ENCODE peak calls at places on chromosomes 12 and 14, in ten cellular contexts. A, F, Z, B, V, D, H, X, W and C are unnamed samples.

GRCh38 chr14:96094211-96094610 is 55.0 kb downstream of the C14orf132 start:
- DNase-seq in X (no peak), F (no peak), B (no peak), V (no peak), H (no peak), D (no peak), A (no peak), Z (no peak), W (no peak), C (no peak)

GRCh38 chr12:106046301-106046846 is 92.4 kb downstream of the NUAK1 start:
- DNase-seq in H (no peak), F (no peak), A (peak), X (no peak), Z (no peak), B (no peak), D (no peak), W (no peak), V (no peak), C (no peak)

GRCh38 chr14:94423465-94424056 is 29.0 kb downstream of the SERPINA11 start:
- DNase-seq in H (peak), A (peak), X (peak), W (peak), D (peak), Z (peak), B (peak), V (peak), F (peak), C (peak)

GRCh38 chr12:56116267-56117081 is at the start of gene RPL41:
- DNase-seq in X (peak), D (peak), Z (peak), B (peak), W (peak), V (peak), H (peak), A (peak), F (peak), C (peak)

GRCh38 chr12:39074063-39074462 is 168.7 kb upstream of the CPNE8 start:
- DNase-seq in X (no peak), H (no peak), B (no peak), Z (no peak), F (no peak), V (no peak), A (no peak), D (no peak), W (no peak), C (no peak)

GRCh38 chr12:1115471-1116242 is 124.6 kb downstream of the ERC1 start:
- DNase-seq in W (peak), H (no peak), Z (no peak), V (no peak), X (no peak), D (peak), A (no peak), F (peak), B (no peak), C (no peak)

GRCh38 chr14:54291491-54292191 is 105.2 kb upstream of the CDKN3 start:
- DNase-seq in F (peak), D (no peak), X (no peak), Z (peak), V (peak), B (no peak), W (no peak), A (no peak), H (no peak), C (peak)

GRCh38 chr12:111953455-111953854 is 59.5 kb downstream of the TMEM116 start:
- DNase-seq in F (no peak), B (peak), V (peak), H (no peak), A (no peak), W (no peak), D (peak), X (no peak), Z (no peak), C (no peak)

GRCh38 chr12:117853600-117853999 is 115.2 kb downstream of the KSR2 start:
- DNase-seq in H (no peak), B (no peak), A (no peak), Z (no peak), D (no peak), X (peak), W (peak), F (no peak), V (no peak), C (no peak)

GRCh38 chr12:89959188-89959587 is 250.6 kb upstream of the ATP2B1 start:
- DNase-seq in H (no peak), F (no peak), D (no peak), A (no peak), X (no peak), V (no peak), Z (no peak), W (peak), B (no peak), C (no peak)

GRCh38 chr12:115394498-115395220 is 710.7 kb upstream of the TBX3 start:
- DNase-seq in Z (no peak), D (peak), W (peak), B (no peak), H (no peak), F (no peak), A (no peak), V (no peak), X (peak), C (no peak)

GRCh38 chr12:11397366-11397765 is 2.0 kb upstream of the PRB2 start:
- DNase-seq in W (no peak), X (no peak), H (no peak), V (no peak), Z (no peak), A (no peak), D (no peak), B (no peak), F (no peak), C (peak)

GRCh38 chr12:121894633-121895032 is 6.0 kb downstream of the PSMD9 start:
- DNase-seq in Z (no peak), H (no peak), A (peak), D (peak), F (peak), W (peak), V (no peak), B (peak), X (peak), C (no peak)

GRCh38 chr14:101876539-101876938 is 87.8 kb upstream of the DYNC1H1 start:
- DNase-seq in A (peak), D (peak), H (peak), Z (peak), W (peak), X (no peak), V (peak), B (peak), F (no peak), C (no peak)

GRCh38 chr12:6205144-6205539 is 4.9 kb downstream of the CD9 start:
- DNase-seq in W (no peak), D (no peak), F (no peak), H (peak), X (no peak), A (no peak), V (peak), B (peak), Z (peak), C (peak)

GRCh38 chr12:129152291-129153075 is 299.2 kb downstream of the GLT1D1 start:
- DNase-seq in X (no peak), Z (no peak), H (no peak), D (no peak), F (no peak), B (peak), A (no peak), W (no peak), V (no peak), C (peak)

GRCh38 chr12:6627598-6627997 is 8.2 kb downstream of the LPAR5 start:
- DNase-seq in H (no peak), V (no peak), F (no peak), X (no peak), W (no peak), A (no peak), Z (no peak), D (no peak), B (no peak), C (no peak)

GRCh38 chr12:13530966-13531365 is 334.4 kb downstream of the EMP1 start:
- DNase-seq in A (no peak), H (no peak), B (no peak), D (no peak), X (no peak), Z (no peak), V (no peak), F (no peak), W (no peak), C (no peak)

GRCh38 chr14:61557262-61557661 is 138.1 kb upstream of the HIF1A start:
- DNase-seq in A (no peak), F (no peak), W (no peak), B (no peak), Z (no peak), X (no peak), D (no peak), V (no peak), H (no peak), C (no peak)

GRCh38 chr12:85036736-85037135 is 585 bp downstream of the LRRIQ1 start:
- DNase-seq in F (no peak), B (no peak), W (peak), D (no peak), Z (no peak), A (no peak), X (no peak), V (no peak), H (no peak), C (no peak)

GRCh38 chr14:21257395-21258193 is 11.6 kb downstream of the HNRNPC start:
- DNase-seq in H (no peak), D (no peak), F (no peak), B (no peak), W (peak), A (no peak), Z (no peak), X (no peak), V (no peak), C (no peak)

GRCh38 chr14:21256539-21257394 is 12.5 kb downstream of the HNRNPC start:
- DNase-seq in A (no peak), D (no peak), X (no peak), W (no peak), B (no peak), F (no peak), H (no peak), Z (no peak), V (no peak), C (no peak)

GRCh38 chr14:21255385-21256101 is 13.7 kb downstream of the HNRNPC start:
- DNase-seq in A (no peak), X (no peak), Z (no peak), W (peak), F (no peak), V (no peak), H (no peak), D (no peak), B (no peak), C (no peak)

GRCh38 chr14:21258889-21259787 is 10.1 kb downstream of the HNRNPC start:
- DNase-seq in Z (no peak), V (no peak), A (no peak), X (no peak), B (no peak), H (no peak), F (no peak), D (no peak), W (no peak), C (no peak)

DNA sequence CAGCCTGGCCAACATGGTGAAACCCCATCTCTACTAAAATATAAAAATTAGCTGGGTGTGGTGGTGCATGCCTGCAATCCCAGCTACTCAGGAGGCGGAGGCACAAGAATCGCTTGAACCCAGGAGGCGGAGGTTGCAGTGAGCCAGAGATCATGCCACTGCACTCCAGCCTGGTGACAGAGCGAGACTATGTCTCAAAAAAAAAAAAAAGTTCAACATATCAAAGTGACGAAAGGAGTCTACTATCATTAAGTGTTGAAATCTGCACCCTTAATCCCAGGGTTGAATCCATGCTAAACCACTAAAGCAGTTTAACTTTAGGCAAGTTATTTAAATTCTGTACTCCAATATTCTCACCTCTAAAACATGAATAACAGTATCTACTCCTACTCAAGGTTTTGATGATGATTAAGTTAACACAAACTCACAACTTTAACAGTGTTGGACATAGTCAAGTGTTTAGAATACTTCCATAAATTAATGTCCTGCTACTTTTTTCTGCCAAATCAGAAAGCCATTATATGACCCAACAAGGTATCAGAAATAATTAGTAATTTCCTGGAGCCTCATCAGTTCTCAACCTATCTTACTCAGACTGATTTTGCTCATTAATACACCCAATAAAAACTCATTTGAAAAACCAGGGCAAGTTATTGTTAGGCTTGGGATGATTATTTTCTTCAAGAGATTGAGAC is 10.9 kb downstream of the HNRNPC start:
- DNase-seq in F (no peak), W (no peak), A (no peak), B (no peak), Z (no peak), X (no peak), V (no peak), H (no peak), D (no peak), C (no peak)
- H3K4me3 ChIP-seq in F (no peak), W (no peak), A (no peak), B (no peak), Z (no peak), X (no peak), V (no peak), H (no peak), D (no peak), C (no peak)

GRCh38 chr12:68240975-68241374 is 12.4 kb downstream of the IL22 start:
- DNase-seq in V (no peak), D (peak), W (peak), H (no peak), Z (no peak), A (no peak), B (no peak), X (no peak), F (peak), C (no peak)

GRCh38 chr12:68242777-68243176 is 10.6 kb downstream of the IL22 start:
- DNase-seq in F (no peak), B (no peak), V (no peak), W (no peak), Z (no peak), X (no peak), H (no peak), D (no peak), A (no peak), C (no peak)

GRCh38 chr12:68237523-68238070 is 12.0 kb upstream of the IL26 start:
- DNase-seq in F (no peak), H (no peak), X (no peak), D (no peak), Z (no peak), V (no peak), B (no peak), W (peak), A (no peak), C (no peak)

GRCh38 chr12:68239309-68239708 is 13.7 kb upstream of the IL26 start:
- DNase-seq in F (no peak), Z (no peak), W (no peak), H (no peak), V (no peak), D (no peak), A (no peak), B (no peak), X (no peak), C (no peak)

GRCh38 chr12:68240079-68240478 is 13.3 kb downstream of the IL22 start:
- DNase-seq in D (peak), V (peak), W (peak), F (peak), A (no peak), B (peak), X (peak), Z (no peak), H (no peak), C (no peak)
- H3K4me3 ChIP-seq in D (no peak), V (no peak), W (peak), F (no peak), A (no peak), B (no peak), X (no peak), Z (no peak), H (no peak), C (no peak)

DNA sequence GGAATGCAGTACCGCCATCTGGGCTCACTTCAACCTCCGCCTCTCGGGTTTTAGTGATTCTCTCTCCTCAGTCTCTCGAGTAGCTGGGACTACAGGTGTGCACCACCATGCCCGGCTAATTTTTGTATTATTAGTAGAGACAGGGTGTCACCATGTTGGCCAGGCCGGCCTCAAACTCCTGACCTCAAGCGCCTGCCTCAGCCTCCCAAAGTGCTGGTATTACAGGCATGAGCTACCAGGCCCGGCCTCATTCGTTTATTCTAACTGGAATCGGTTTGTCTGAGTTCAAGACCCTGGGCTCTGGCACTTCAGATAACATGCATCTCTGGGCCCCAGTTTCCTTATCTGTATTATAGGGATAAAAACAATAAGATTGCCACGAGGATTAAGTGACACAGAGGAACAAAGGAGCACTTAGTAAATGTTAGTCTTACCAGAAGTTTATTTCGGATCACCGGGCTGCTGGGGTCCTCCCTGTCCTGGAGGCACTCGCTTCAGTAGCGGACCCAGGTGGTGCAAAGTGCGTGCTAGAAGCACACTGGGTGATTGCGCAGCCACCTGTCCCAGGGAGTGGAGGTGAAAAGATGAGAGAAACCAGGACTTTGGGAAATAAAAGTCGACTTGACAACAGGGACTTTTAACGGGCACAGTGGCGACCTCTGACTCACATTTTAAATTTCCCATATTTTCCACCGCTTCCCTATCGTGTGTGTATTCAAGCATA is 37.5 kb downstream of the ACACB start:
- DNase-seq in W (no peak), F (no peak), X (no peak), B (peak), H (no peak), Z (no peak), V (no peak), A (no peak), D (no peak), C (no peak)
- H3K4me3 ChIP-seq in W (peak), F (peak), X (peak), B (no peak), H (peak), Z (peak), V (peak), A (peak), D (peak), C (peak)

DNA sequence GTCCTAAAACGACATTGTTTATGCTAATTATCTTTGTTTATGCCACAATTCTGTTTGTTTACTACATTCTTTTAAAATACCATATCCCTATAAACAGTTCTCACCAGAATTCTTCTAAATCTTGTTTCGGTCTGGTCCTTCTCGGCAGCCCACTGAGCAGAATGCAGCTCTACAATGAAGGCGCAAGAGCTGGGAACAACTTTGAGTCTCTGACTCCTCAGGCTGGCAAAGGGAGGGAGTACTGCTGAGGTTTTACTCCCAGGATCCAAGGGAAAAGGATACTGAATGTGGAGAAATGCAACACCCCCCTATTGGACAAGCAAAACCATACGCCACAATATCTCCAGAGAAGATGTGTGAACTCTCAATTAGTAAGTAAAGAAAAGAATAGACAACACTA is 5.4 kb downstream of the SOX5 start:
- DNase-seq in B (no peak), X (no peak), F (no peak), W (no peak), Z (no peak), H (no peak), V (no peak), D (no peak), A (no peak), C (no peak)
- H3K4me3 ChIP-seq in B (no peak), X (no peak), F (no peak), W (no peak), Z (no peak), H (no peak), V (no peak), D (no peak), A (no peak), C (no peak)

DNA sequence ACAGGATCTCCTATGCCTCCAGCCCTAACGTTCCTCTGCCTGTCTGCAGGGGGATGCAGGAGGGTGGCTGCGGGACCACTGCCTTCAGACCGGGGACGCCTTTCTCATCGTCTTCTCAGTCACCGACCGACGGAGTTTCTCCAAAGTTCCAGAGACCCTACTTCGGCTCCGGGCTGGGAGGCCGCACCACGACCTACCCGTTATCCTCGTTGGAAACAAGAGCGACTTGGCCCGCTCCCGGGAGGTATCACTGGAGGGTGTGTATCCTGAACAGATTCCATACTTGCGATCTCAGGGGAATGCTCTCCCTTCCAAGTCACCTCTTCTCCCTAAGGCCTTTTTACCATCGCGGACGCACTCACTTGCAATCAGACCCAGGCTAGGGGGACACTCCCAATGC is 3.0 kb downstream of the REM2 start:
- DNase-seq in X (no peak), A (no peak), D (no peak), B (no peak), F (no peak), V (no peak), Z (no peak), H (no peak), W (no peak), C (no peak)
- H3K4me3 ChIP-seq in X (peak), A (peak), D (no peak), B (no peak), F (no peak), V (no peak), Z (no peak), H (no peak), W (no peak), C (peak)